ENCODE peak calls at places on chromosomes 7 and 10, in four cellular contexts. T, R, Q and A are unnamed samples.

GRCh38 chr10:133257489-133258065 is 19.1 kb downstream of the ADAM8 start:
- DNase-seq in T (no peak), R (peak; percentile 55), Q (no peak), A (peak; percentile 78)

GRCh38 chr7:63789378-63790176 is 209.1 kb upstream of the ZNF722 start:
- DNase-seq in T (no peak), R (no peak), Q (no peak), A (no peak)

GRCh38 chr7:114718861-114719260 is 203.0 kb upstream of the MDFIC start:
- DNase-seq in T (peak; percentile 7), R (no peak), Q (no peak), A (no peak)

GRCh38 chr10:36038316-36038715 is 396.2 kb upstream of the FZD8 start:
- DNase-seq in T (no peak), R (no peak), Q (no peak), A (no peak)

GRCh38 chr7:36338256-36338655 is 51.4 kb upstream of the ANLN start:
- DNase-seq in T (no peak), R (no peak), Q (no peak), A (no peak)

GRCh38 chr10:13673165-13673564 is 86.4 kb downstream of the PRPF18 start:
- DNase-seq in T (no peak), R (no peak), Q (no peak), A (no peak)

GRCh38 chr10:2351566-2351965 is 614.2 kb upstream of the ADARB2 start:
- DNase-seq in T (no peak), R (no peak), Q (no peak), A (no peak)

GRCh38 chr7:46707973-46708372 is 786.9 kb upstream of the IGFBP3 start:
- DNase-seq in T (no peak), R (no peak), Q (no peak), A (no peak)

GRCh38 chr7:64881461-64882287 is 21.4 kb upstream of the ZNF273 start:
- DNase-seq in T (no peak), R (no peak), Q (no peak), A (no peak)

GRCh38 chr10:83892737-83893136 is 246.6 kb upstream of the GHITM start:
- DNase-seq in T (no peak), R (no peak), Q (no peak), A (no peak)

DNA sequence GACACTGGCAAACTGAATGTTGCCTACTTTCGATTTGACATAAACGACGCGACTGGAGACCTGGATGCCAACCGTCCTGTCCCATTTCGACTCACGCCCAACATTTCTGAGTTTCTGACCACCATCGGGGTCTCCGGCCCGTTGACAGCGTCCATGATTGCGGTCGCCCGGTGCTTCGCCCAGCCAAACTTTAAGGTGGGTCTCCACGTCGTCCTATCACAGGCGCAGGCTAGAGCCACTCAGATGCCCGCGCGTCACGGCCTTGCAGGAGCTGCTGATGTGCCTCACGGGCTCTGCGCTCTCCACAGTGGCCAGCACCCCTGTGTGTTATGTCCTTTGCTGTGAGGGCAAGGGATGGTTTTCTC is 132.6 kb downstream of the SMURF1 start:
- DNase-seq in T (no peak), R (no peak), Q (no peak), A (no peak)
- TF ChIP-seq SPI1 in T (no peak), R (no peak), Q (no peak), A (no peak)

GRCh38 chr10:27192284-27192683 is 37.1 kb downstream of the MASTL start:
- DNase-seq in T (no peak), R (no peak), Q (no peak), A (no peak)
- TF ChIP-seq SPI1 in T (no peak), R (no peak), Q (no peak), A (no peak)

GRCh38 chr7:33423646-33424020 is 294.3 kb downstream of the BBS9 start:
- DNase-seq in T (peak; percentile 24), R (peak; percentile 7), Q (peak; percentile 1), A (no peak)

GRCh38 chr7:33428415-33428814 is 299.1 kb downstream of the BBS9 start:
- DNase-seq in T (no peak), R (no peak), Q (no peak), A (no peak)

GRCh38 chr7:33421384-33421783 is 292.0 kb downstream of the BBS9 start:
- DNase-seq in T (no peak), R (no peak), Q (no peak), A (no peak)

GRCh38 chr7:33422825-33423645 is 293.7 kb downstream of the BBS9 start:
- DNase-seq in T (no peak), R (no peak), Q (no peak), A (no peak)

GRCh38 chr7:33425385-33425784 is 296.0 kb downstream of the BBS9 start:
- DNase-seq in T (no peak), R (no peak), Q (no peak), A (no peak)
- TF ChIP-seq SPI1 in T (no peak), R (no peak), Q (no peak), A (no peak)

DNA sequence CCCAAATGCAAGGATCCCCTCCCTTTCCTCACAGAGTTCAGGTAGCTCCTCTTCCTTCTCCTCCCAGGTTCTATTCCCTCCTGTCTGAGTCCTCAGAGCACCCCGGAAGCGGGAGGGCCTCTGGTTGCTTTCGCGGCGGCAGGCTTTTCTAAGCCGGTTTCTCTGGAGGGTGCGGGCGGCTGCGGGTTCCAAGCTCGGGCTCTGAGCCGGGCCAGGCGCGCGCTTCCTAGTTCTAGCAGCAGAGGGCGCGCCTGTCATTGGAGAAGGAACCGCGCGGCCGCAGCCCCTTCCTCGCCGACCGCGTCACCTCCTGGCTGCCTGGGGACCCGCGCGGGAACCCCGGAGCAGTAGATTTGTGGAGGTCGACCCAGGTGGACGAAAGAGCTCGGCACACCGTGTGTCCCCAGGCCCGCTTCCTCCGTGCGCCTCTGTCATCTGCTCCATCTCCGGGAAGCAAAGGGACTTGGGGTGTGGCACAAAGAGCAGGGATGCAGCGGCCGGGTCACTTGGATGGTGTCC is 388.9 kb upstream of the PODXL start:
- DNase-seq in T (no peak), R (peak; percentile 89), Q (peak; percentile 74), A (peak; percentile 14)
- TF ChIP-seq SPI1 in T (no peak), R (no peak), Q (no peak), A (no peak)

GRCh38 chr10:106872176-106872575 is 292.3 kb downstream of the SORCS1 start:
- DNase-seq in T (no peak), R (no peak), Q (no peak), A (no peak)
- TF ChIP-seq SPI1 in T (no peak), R (no peak), Q (no peak), A (no peak)

GRCh38 chr7:26284995-26285632 is 6.5 kb upstream of the SNX10 start:
- DNase-seq in T (no peak), R (peak; percentile 42), Q (no peak), A (no peak)
- TF ChIP-seq SPI1 in T (no peak), R (no peak), Q (no peak), A (no peak)

GRCh38 chr10:122362621-122363020 is 11.9 kb upstream of the PLEKHA1 start:
- DNase-seq in T (no peak), R (no peak), Q (no peak), A (no peak)
- TF ChIP-seq SPI1 in T (no peak), R (no peak), Q (no peak), A (no peak)